ENCODE peak calls at places on chromosomes 2 and 18, in eight cellular contexts. One of them, this sample, is unnamed.

GRCh38 chr2:111017909-111018308 is 102.8 kb upstream of the BCL2L11 start:
- DNase-seq in AG10803: no peak
- DNase-seq in activated CD4-positive, alpha-beta T cell treated with anti-CD3 and anti-CD28 coated beads for 24 hours: no peak
- DNase-seq in Right ventricle myocardium inferior: no peak
- DNase-seq in posterior cingulate gyrus: no peak
- DNase-seq in activated T-cell treated with anti-CD3 and anti-CD28 coated beads, Interleukin-2, amount 50 U/mL, for 24 hours: no peak
- DNase-seq in heart right ventricle: no peak
- DNase-seq in posterior vena cava: no peak
- DNase-seq in this sample: no peak

GRCh38 chr2:100524331-100524730 is 38.5 kb upstream of the PDCL3 start:
- DNase-seq in AG10803: no peak
- DNase-seq in activated CD4-positive, alpha-beta T cell treated with anti-CD3 and anti-CD28 coated beads for 24 hours: no peak
- DNase-seq in heart right ventricle: no peak
- DNase-seq in activated T-cell treated with anti-CD3 and anti-CD28 coated beads, Interleukin-2, amount 50 U/mL, for 24 hours: no peak
- DNase-seq in Right ventricle myocardium inferior: no peak
- DNase-seq in posterior vena cava: no peak
- DNase-seq in posterior cingulate gyrus: no peak
- DNase-seq in this sample: no peak

GRCh38 chr2:182587831-182588230 is 128.2 kb upstream of the DNAJC10 start:
- DNase-seq in posterior vena cava: no peak
- DNase-seq in activated T-cell treated with anti-CD3 and anti-CD28 coated beads, Interleukin-2, amount 50 U/mL, for 24 hours: no peak
- DNase-seq in Right ventricle myocardium inferior: no peak
- DNase-seq in activated CD4-positive, alpha-beta T cell treated with anti-CD3 and anti-CD28 coated beads for 24 hours: no peak
- DNase-seq in AG10803: peak
- DNase-seq in posterior cingulate gyrus: no peak
- DNase-seq in heart right ventricle: no peak
- DNase-seq in this sample: no peak

GRCh38 chr2:85161626-85161960 is 28.4 kb downstream of the TCF7L1 start:
- DNase-seq in posterior vena cava: no peak
- DNase-seq in posterior cingulate gyrus: no peak
- DNase-seq in Right ventricle myocardium inferior: no peak
- DNase-seq in heart right ventricle: no peak
- DNase-seq in activated T-cell treated with anti-CD3 and anti-CD28 coated beads, Interleukin-2, amount 50 U/mL, for 24 hours: no peak
- DNase-seq in AG10803: peak
- DNase-seq in activated CD4-positive, alpha-beta T cell treated with anti-CD3 and anti-CD28 coated beads for 24 hours: no peak
- DNase-seq in this sample: no peak

GRCh38 chr2:235433860-235434259 is 60.0 kb upstream of the AGAP1 start:
- DNase-seq in posterior cingulate gyrus: no peak
- DNase-seq in activated T-cell treated with anti-CD3 and anti-CD28 coated beads, Interleukin-2, amount 50 U/mL, for 24 hours: no peak
- DNase-seq in Right ventricle myocardium inferior: no peak
- DNase-seq in activated CD4-positive, alpha-beta T cell treated with anti-CD3 and anti-CD28 coated beads for 24 hours: no peak
- DNase-seq in AG10803: peak
- DNase-seq in heart right ventricle: no peak
- DNase-seq in posterior vena cava: peak
- DNase-seq in this sample: no peak

GRCh38 chr2:106839849-106840595 is 45.9 kb downstream of the ST6GAL2 start:
- DNase-seq in heart right ventricle: no peak
- DNase-seq in posterior cingulate gyrus: no peak
- DNase-seq in AG10803: no peak
- DNase-seq in posterior vena cava: no peak
- DNase-seq in activated T-cell treated with anti-CD3 and anti-CD28 coated beads, Interleukin-2, amount 50 U/mL, for 24 hours: no peak
- DNase-seq in Right ventricle myocardium inferior: no peak
- DNase-seq in activated CD4-positive, alpha-beta T cell treated with anti-CD3 and anti-CD28 coated beads for 24 hours: no peak
- DNase-seq in this sample: no peak

GRCh38 chr2:85133751-85134254 is 611 bp downstream of the TCF7L1 start:
- DNase-seq in Right ventricle myocardium inferior: no peak
- DNase-seq in activated CD4-positive, alpha-beta T cell treated with anti-CD3 and anti-CD28 coated beads for 24 hours: no peak
- DNase-seq in heart right ventricle: peak
- DNase-seq in AG10803: peak
- DNase-seq in activated T-cell treated with anti-CD3 and anti-CD28 coated beads, Interleukin-2, amount 50 U/mL, for 24 hours: peak
- DNase-seq in posterior cingulate gyrus: no peak
- DNase-seq in posterior vena cava: peak
- DNase-seq in this sample: no peak

GRCh38 chr18:3305933-3306332 is 44.0 kb downstream of the MYL12B start:
- DNase-seq in posterior vena cava: no peak
- DNase-seq in heart right ventricle: no peak
- DNase-seq in activated CD4-positive, alpha-beta T cell treated with anti-CD3 and anti-CD28 coated beads for 24 hours: no peak
- DNase-seq in posterior cingulate gyrus: no peak
- DNase-seq in activated T-cell treated with anti-CD3 and anti-CD28 coated beads, Interleukin-2, amount 50 U/mL, for 24 hours: no peak
- DNase-seq in Right ventricle myocardium inferior: no peak
- DNase-seq in AG10803: peak
- DNase-seq in this sample: no peak

GRCh38 chr2:118249970-118250369 is 161.7 kb downstream of the INSIG2 start:
- DNase-seq in posterior cingulate gyrus: no peak
- DNase-seq in heart right ventricle: no peak
- DNase-seq in Right ventricle myocardium inferior: no peak
- DNase-seq in activated CD4-positive, alpha-beta T cell treated with anti-CD3 and anti-CD28 coated beads for 24 hours: no peak
- DNase-seq in AG10803: peak
- DNase-seq in activated T-cell treated with anti-CD3 and anti-CD28 coated beads, Interleukin-2, amount 50 U/mL, for 24 hours: no peak
- DNase-seq in posterior vena cava: no peak
- DNase-seq in this sample: no peak

GRCh38 chr2:38407111-38407682 is 30.1 kb upstream of the ATL2 start:
- DNase-seq in posterior cingulate gyrus: no peak
- DNase-seq in posterior vena cava: no peak
- DNase-seq in heart right ventricle: no peak
- DNase-seq in activated T-cell treated with anti-CD3 and anti-CD28 coated beads, Interleukin-2, amount 50 U/mL, for 24 hours: no peak
- DNase-seq in AG10803: no peak
- DNase-seq in activated CD4-positive, alpha-beta T cell treated with anti-CD3 and anti-CD28 coated beads for 24 hours: no peak
- DNase-seq in Right ventricle myocardium inferior: no peak
- DNase-seq in this sample: no peak

GRCh38 chr2:227799202-227799601 is 14.4 kb upstream of the CCL20 start:
- DNase-seq in posterior vena cava: no peak
- DNase-seq in activated T-cell treated with anti-CD3 and anti-CD28 coated beads, Interleukin-2, amount 50 U/mL, for 24 hours: no peak
- DNase-seq in AG10803: no peak
- DNase-seq in heart right ventricle: no peak
- DNase-seq in activated CD4-positive, alpha-beta T cell treated with anti-CD3 and anti-CD28 coated beads for 24 hours: no peak
- DNase-seq in posterior cingulate gyrus: no peak
- DNase-seq in Right ventricle myocardium inferior: no peak
- DNase-seq in this sample: no peak

GRCh38 chr2:237697586-237698337 is 70.4 kb downstream of the LRRFIP1 start:
- DNase-seq in heart right ventricle: no peak
- DNase-seq in activated CD4-positive, alpha-beta T cell treated with anti-CD3 and anti-CD28 coated beads for 24 hours: no peak
- DNase-seq in Right ventricle myocardium inferior: no peak
- DNase-seq in posterior cingulate gyrus: peak
- DNase-seq in activated T-cell treated with anti-CD3 and anti-CD28 coated beads, Interleukin-2, amount 50 U/mL, for 24 hours: no peak
- DNase-seq in posterior vena cava: no peak
- DNase-seq in AG10803: no peak
- DNase-seq in this sample: no peak

GRCh38 chr2:203164311-203164935 is 74.4 kb upstream of the CYP20A1 start:
- DNase-seq in posterior cingulate gyrus: no peak
- DNase-seq in heart right ventricle: no peak
- DNase-seq in posterior vena cava: no peak
- DNase-seq in activated T-cell treated with anti-CD3 and anti-CD28 coated beads, Interleukin-2, amount 50 U/mL, for 24 hours: no peak
- DNase-seq in Right ventricle myocardium inferior: no peak
- DNase-seq in AG10803: peak
- DNase-seq in activated CD4-positive, alpha-beta T cell treated with anti-CD3 and anti-CD28 coated beads for 24 hours: no peak
- DNase-seq in this sample: no peak

GRCh38 chr2:46273225-46273863 is 23.9 kb upstream of the EPAS1 start:
- DNase-seq in Right ventricle myocardium inferior: no peak
- DNase-seq in posterior cingulate gyrus: no peak
- DNase-seq in activated T-cell treated with anti-CD3 and anti-CD28 coated beads, Interleukin-2, amount 50 U/mL, for 24 hours: no peak
- DNase-seq in posterior vena cava: no peak
- DNase-seq in activated CD4-positive, alpha-beta T cell treated with anti-CD3 and anti-CD28 coated beads for 24 hours: no peak
- DNase-seq in heart right ventricle: no peak
- DNase-seq in AG10803: no peak
- DNase-seq in this sample: no peak

GRCh38 chr2:29063646-29064372 is 10.5 kb downstream of the PCARE start:
- DNase-seq in Right ventricle myocardium inferior: no peak
- DNase-seq in posterior cingulate gyrus: peak
- DNase-seq in activated CD4-positive, alpha-beta T cell treated with anti-CD3 and anti-CD28 coated beads for 24 hours: no peak
- DNase-seq in AG10803: peak
- DNase-seq in activated T-cell treated with anti-CD3 and anti-CD28 coated beads, Interleukin-2, amount 50 U/mL, for 24 hours: no peak
- DNase-seq in heart right ventricle: no peak
- DNase-seq in posterior vena cava: no peak
- DNase-seq in this sample: no peak

GRCh38 chr2:52107124-52107523 is 1075.2 kb upstream of the NRXN1 start:
- DNase-seq in activated CD4-positive, alpha-beta T cell treated with anti-CD3 and anti-CD28 coated beads for 24 hours: no peak
- DNase-seq in posterior vena cava: no peak
- DNase-seq in activated T-cell treated with anti-CD3 and anti-CD28 coated beads, Interleukin-2, amount 50 U/mL, for 24 hours: no peak
- DNase-seq in Right ventricle myocardium inferior: no peak
- DNase-seq in heart right ventricle: no peak
- DNase-seq in posterior cingulate gyrus: no peak
- DNase-seq in AG10803: no peak
- DNase-seq in this sample: no peak

GRCh38 chr2:235666240-235666781 is 172.5 kb downstream of the AGAP1 start:
- DNase-seq in activated CD4-positive, alpha-beta T cell treated with anti-CD3 and anti-CD28 coated beads for 24 hours: no peak
- DNase-seq in heart right ventricle: no peak
- DNase-seq in posterior vena cava: no peak
- DNase-seq in activated T-cell treated with anti-CD3 and anti-CD28 coated beads, Interleukin-2, amount 50 U/mL, for 24 hours: no peak
- DNase-seq in AG10803: peak
- DNase-seq in Right ventricle myocardium inferior: no peak
- DNase-seq in posterior cingulate gyrus: no peak
- DNase-seq in this sample: no peak

GRCh38 chr2:63780483-63781155 is 61.1 kb upstream of the UGP2 start:
- DNase-seq in activated T-cell treated with anti-CD3 and anti-CD28 coated beads, Interleukin-2, amount 50 U/mL, for 24 hours: no peak
- DNase-seq in posterior vena cava: no peak
- DNase-seq in Right ventricle myocardium inferior: no peak
- DNase-seq in activated CD4-positive, alpha-beta T cell treated with anti-CD3 and anti-CD28 coated beads for 24 hours: no peak
- DNase-seq in heart right ventricle: no peak
- DNase-seq in posterior cingulate gyrus: no peak
- DNase-seq in AG10803: peak
- DNase-seq in this sample: no peak

GRCh38 chr2:241769819-241770184 is 6.8 kb upstream of the GAL3ST2 start:
- DNase-seq in posterior cingulate gyrus: no peak
- DNase-seq in Right ventricle myocardium inferior: no peak
- DNase-seq in activated CD4-positive, alpha-beta T cell treated with anti-CD3 and anti-CD28 coated beads for 24 hours: no peak
- DNase-seq in heart right ventricle: no peak
- DNase-seq in posterior vena cava: no peak
- DNase-seq in activated T-cell treated with anti-CD3 and anti-CD28 coated beads, Interleukin-2, amount 50 U/mL, for 24 hours: no peak
- DNase-seq in AG10803: no peak
- DNase-seq in this sample: no peak

GRCh38 chr2:142599504-142599903 is 278.0 kb upstream of the KYNU start:
- DNase-seq in posterior vena cava: no peak
- DNase-seq in Right ventricle myocardium inferior: no peak
- DNase-seq in activated T-cell treated with anti-CD3 and anti-CD28 coated beads, Interleukin-2, amount 50 U/mL, for 24 hours: no peak
- DNase-seq in AG10803: no peak
- DNase-seq in posterior cingulate gyrus: no peak
- DNase-seq in activated CD4-positive, alpha-beta T cell treated with anti-CD3 and anti-CD28 coated beads for 24 hours: no peak
- DNase-seq in heart right ventricle: no peak
- DNase-seq in this sample: no peak

GRCh38 chr2:173607601-173608311 is 253.1 kb downstream of the CDCA7 start:
- DNase-seq in activated CD4-positive, alpha-beta T cell treated with anti-CD3 and anti-CD28 coated beads for 24 hours: no peak
- DNase-seq in heart right ventricle: no peak
- DNase-seq in posterior cingulate gyrus: no peak
- DNase-seq in posterior vena cava: no peak
- DNase-seq in activated T-cell treated with anti-CD3 and anti-CD28 coated beads, Interleukin-2, amount 50 U/mL, for 24 hours: no peak
- DNase-seq in Right ventricle myocardium inferior: no peak
- DNase-seq in AG10803: no peak
- DNase-seq in this sample: no peak

GRCh38 chr2:11563784-11564666 is 30.2 kb downstream of the GREB1 start:
- DNase-seq in Right ventricle myocardium inferior: no peak
- DNase-seq in heart right ventricle: no peak
- DNase-seq in activated CD4-positive, alpha-beta T cell treated with anti-CD3 and anti-CD28 coated beads for 24 hours: no peak
- DNase-seq in posterior cingulate gyrus: peak
- DNase-seq in activated T-cell treated with anti-CD3 and anti-CD28 coated beads, Interleukin-2, amount 50 U/mL, for 24 hours: no peak
- DNase-seq in posterior vena cava: peak
- DNase-seq in AG10803: no peak
- DNase-seq in this sample: no peak

GRCh38 chr2:239570216-239570925 is 169.6 kb upstream of the HDAC4 start:
- DNase-seq in AG10803: no peak
- DNase-seq in heart right ventricle: no peak
- DNase-seq in Right ventricle myocardium inferior: no peak
- DNase-seq in posterior cingulate gyrus: peak
- DNase-seq in activated T-cell treated with anti-CD3 and anti-CD28 coated beads, Interleukin-2, amount 50 U/mL, for 24 hours: no peak
- DNase-seq in activated CD4-positive, alpha-beta T cell treated with anti-CD3 and anti-CD28 coated beads for 24 hours: no peak
- DNase-seq in posterior vena cava: peak
- DNase-seq in this sample: no peak

GRCh38 chr2:100107911-100108647 is 34.3 kb downstream of the AFF3 start:
- DNase-seq in activated CD4-positive, alpha-beta T cell treated with anti-CD3 and anti-CD28 coated beads for 24 hours: no peak
- DNase-seq in AG10803: no peak
- DNase-seq in posterior cingulate gyrus: peak
- DNase-seq in posterior vena cava: no peak
- DNase-seq in heart right ventricle: no peak
- DNase-seq in Right ventricle myocardium inferior: no peak
- DNase-seq in activated T-cell treated with anti-CD3 and anti-CD28 coated beads, Interleukin-2, amount 50 U/mL, for 24 hours: no peak
- DNase-seq in this sample: no peak

GRCh38 chr2:39696072-39696471 is 30.4 kb downstream of the TMEM178A start:
- DNase-seq in AG10803: peak
- DNase-seq in posterior vena cava: no peak
- DNase-seq in heart right ventricle: no peak
- DNase-seq in posterior cingulate gyrus: no peak
- DNase-seq in activated CD4-positive, alpha-beta T cell treated with anti-CD3 and anti-CD28 coated beads for 24 hours: no peak
- DNase-seq in activated T-cell treated with anti-CD3 and anti-CD28 coated beads, Interleukin-2, amount 50 U/mL, for 24 hours: no peak
- DNase-seq in Right ventricle myocardium inferior: no peak
- DNase-seq in this sample: no peak

GRCh38 chr2:10780491-10780820 is 32.1 kb downstream of the PDIA6 start:
- DNase-seq in Right ventricle myocardium inferior: no peak
- DNase-seq in AG10803: no peak
- DNase-seq in activated T-cell treated with anti-CD3 and anti-CD28 coated beads, Interleukin-2, amount 50 U/mL, for 24 hours: no peak
- DNase-seq in posterior cingulate gyrus: peak
- DNase-seq in heart right ventricle: no peak
- DNase-seq in activated CD4-positive, alpha-beta T cell treated with anti-CD3 and anti-CD28 coated beads for 24 hours: no peak
- DNase-seq in posterior vena cava: peak
- DNase-seq in this sample: no peak

GRCh38 chr2:172862077-172862476 is 126.4 kb downstream of the RAPGEF4 start:
- DNase-seq in heart right ventricle: no peak
- DNase-seq in AG10803: no peak
- DNase-seq in activated T-cell treated with anti-CD3 and anti-CD28 coated beads, Interleukin-2, amount 50 U/mL, for 24 hours: no peak
- DNase-seq in posterior vena cava: no peak
- DNase-seq in Right ventricle myocardium inferior: no peak
- DNase-seq in posterior cingulate gyrus: no peak
- DNase-seq in activated CD4-positive, alpha-beta T cell treated with anti-CD3 and anti-CD28 coated beads for 24 hours: no peak
- DNase-seq in this sample: no peak

GRCh38 chr2:235963853-235964577 is 204.2 kb downstream of the GBX2 start:
- DNase-seq in AG10803: no peak
- DNase-seq in posterior cingulate gyrus: no peak
- DNase-seq in heart right ventricle: no peak
- DNase-seq in posterior vena cava: no peak
- DNase-seq in activated CD4-positive, alpha-beta T cell treated with anti-CD3 and anti-CD28 coated beads for 24 hours: no peak
- DNase-seq in Right ventricle myocardium inferior: no peak
- DNase-seq in activated T-cell treated with anti-CD3 and anti-CD28 coated beads, Interleukin-2, amount 50 U/mL, for 24 hours: no peak
- DNase-seq in this sample: no peak

GRCh38 chr2:157053876-157054275 is 203.6 kb upstream of the GALNT5 start:
- DNase-seq in posterior vena cava: no peak
- DNase-seq in posterior cingulate gyrus: no peak
- DNase-seq in heart right ventricle: no peak
- DNase-seq in activated T-cell treated with anti-CD3 and anti-CD28 coated beads, Interleukin-2, amount 50 U/mL, for 24 hours: no peak
- DNase-seq in Right ventricle myocardium inferior: no peak
- DNase-seq in activated CD4-positive, alpha-beta T cell treated with anti-CD3 and anti-CD28 coated beads for 24 hours: no peak
- DNase-seq in AG10803: no peak
- DNase-seq in this sample: no peak

GRCh38 chr2:100522430-100522829 is 40.4 kb upstream of the PDCL3 start:
- DNase-seq in activated T-cell treated with anti-CD3 and anti-CD28 coated beads, Interleukin-2, amount 50 U/mL, for 24 hours: no peak
- DNase-seq in Right ventricle myocardium inferior: no peak
- DNase-seq in posterior vena cava: no peak
- DNase-seq in posterior cingulate gyrus: no peak
- DNase-seq in AG10803: no peak
- DNase-seq in activated CD4-positive, alpha-beta T cell treated with anti-CD3 and anti-CD28 coated beads for 24 hours: no peak
- DNase-seq in heart right ventricle: no peak
- DNase-seq in this sample: no peak

GRCh38 chr2:21131861-21132260 is 8.1 kb downstream of the TDRD15 start:
- DNase-seq in AG10803: no peak
- DNase-seq in posterior vena cava: no peak
- DNase-seq in heart right ventricle: no peak
- DNase-seq in Right ventricle myocardium inferior: no peak
- DNase-seq in activated T-cell treated with anti-CD3 and anti-CD28 coated beads, Interleukin-2, amount 50 U/mL, for 24 hours: no peak
- DNase-seq in activated CD4-positive, alpha-beta T cell treated with anti-CD3 and anti-CD28 coated beads for 24 hours: no peak
- DNase-seq in posterior cingulate gyrus: no peak
- DNase-seq in this sample: no peak

GRCh38 chr2:237179161-237179560 is 93.5 kb downstream of the COPS8 start:
- DNase-seq in activated CD4-positive, alpha-beta T cell treated with anti-CD3 and anti-CD28 coated beads for 24 hours: no peak
- DNase-seq in posterior cingulate gyrus: no peak
- DNase-seq in activated T-cell treated with anti-CD3 and anti-CD28 coated beads, Interleukin-2, amount 50 U/mL, for 24 hours: no peak
- DNase-seq in AG10803: no peak
- DNase-seq in posterior vena cava: no peak
- DNase-seq in Right ventricle myocardium inferior: no peak
- DNase-seq in heart right ventricle: no peak
- DNase-seq in this sample: no peak

This sample was measured in stimulated activated CD4-positive, alpha-beta T cell treated with anti-CD3 and anti-CD28 coated beads, Interleukin-12 subunit alpha, Interleukin-12 subunit beta, amount 100 ng/mL, for 24 hours.